ENCODE peak calls at places on chromosomes 12 and 14, in four cellular contexts. V is SK-N-SH, N is HepG2, D is K562. B is an unnamed sample.
A peak's percentile ranks its signal among the peaks of the same experiment; 100 is the strongest.

GRCh38 chr14:100537701-100538565 is 49.3 kb downstream of the BEGAIN start:
- DNase-seq in N (no peak), D (no peak), V (peak; percentile 39), B (no peak)

GRCh38 chr12:51759175-51759574 is 89.3 kb downstream of the FIGNL2 start:
- DNase-seq in V (no peak), N (no peak), D (no peak), B (no peak)

GRCh38 chr14:80344208-80344607 is 132.9 kb upstream of the DIO2 start:
- DNase-seq in V (no peak), D (no peak), N (no peak), B (no peak)

GRCh38 chr14:99169776-99170356 is 102.1 kb downstream of the BCL11B start:
- DNase-seq in V (no peak), N (no peak), D (no peak), B (no peak)

GRCh38 chr12:49874142-49874897 is 29.4 kb downstream of the FAIM2 start:
- DNase-seq in V (no peak), N (no peak), D (no peak), B (no peak)

GRCh38 chr14:23910081-23910875 is 43.3 kb upstream of the DHRS4 start:
- DNase-seq in V (peak; percentile 73), N (peak; percentile 81), D (peak; percentile 46), B (peak; percentile 38)

GRCh38 chr12:62847709-62848108 is 87.2 kb downstream of the PPM1H start:
- DNase-seq in V (no peak), D (no peak), N (no peak), B (no peak)

GRCh38 chr12:54038760-54039414 is 6.0 kb downstream of the HOXC5 start:
- DNase-seq in N (no peak), D (no peak), V (no peak), B (no peak)

GRCh38 chr14:84036863-84037262 is 1493.1 kb upstream of the FLRT2 start:
- DNase-seq in N (no peak), D (no peak), V (no peak), B (no peak)

GRCh38 chr12:119460876-119461275 is 126.3 kb downstream of the CCDC60 start:
- DNase-seq in D (no peak), N (no peak), V (no peak), B (no peak)

GRCh38 chr12:111151441-111151840 is 217.5 kb downstream of the PHETA1 start:
- DNase-seq in N (no peak), D (no peak), V (no peak), B (no peak)

DNA sequence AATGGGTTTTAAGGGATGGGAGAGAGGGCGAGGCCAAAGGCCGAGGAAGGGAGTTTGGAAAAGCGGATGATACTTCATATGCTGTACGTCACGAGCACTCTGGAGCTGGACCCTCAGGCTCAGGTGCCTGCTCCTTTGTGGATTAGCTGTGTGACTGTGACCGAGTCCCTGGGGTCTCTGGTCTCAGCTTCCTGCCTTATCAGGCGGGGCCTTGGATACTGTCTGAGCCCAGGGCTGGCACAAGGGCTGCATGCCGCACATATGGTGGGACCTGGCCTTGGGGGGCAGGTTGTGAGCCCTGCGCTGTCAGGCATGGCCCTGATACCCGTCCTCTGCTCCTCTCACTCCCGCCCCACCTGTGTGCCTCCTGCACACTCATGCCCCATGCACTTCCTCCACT is 95.3 kb downstream of the ADGRD1 start:
- DNase-seq in N (no peak), V (no peak), D (no peak), B (no peak)
- TF ChIP-seq ELF1 in N (no peak), V (no peak), D (no peak), B (no peak)

GRCh38 chr14:78611796-78612571 is 441.8 kb downstream of the NRXN3 start:
- DNase-seq in N (no peak), D (no peak), V (no peak), B (no peak)
- H3K4me2 ChIP-seq in N (no peak overlapping the region), D (no peak overlapping the region), V (no peak overlapping the region), B (no peak overlapping the region)

GRCh38 chr12:109151457-109151856 is 35.1 kb downstream of the ACACB start:
- DNase-seq in N (no peak), V (no peak), D (no peak), B (no peak)

GRCh38 chr12:109154485-109155438 is 38.4 kb downstream of the ACACB start:
- DNase-seq in V (peak; percentile 98), D (peak; percentile 77), N (peak; percentile 51), B (peak; percentile 87)

GRCh38 chr12:109156036-109156435 is 39.6 kb downstream of the ACACB start:
- DNase-seq in D (no peak), N (no peak), V (no peak), B (no peak)

GRCh38 chr12:109156586-109156985 is 40.2 kb downstream of the ACACB start:
- DNase-seq in V (no peak), N (no peak), D (no peak), B (no peak)

GRCh38 chr12:109153711-109154434 is 37.5 kb downstream of the ACACB start:
- DNase-seq in V (peak; percentile 32), D (peak; percentile 46), N (peak; percentile 49), B (no peak)
- TF ChIP-seq ELF1 in V (no peak), D (no peak), N (no peak), B (no peak)

GRCh38 chr12:77938301-77938700 is 107.6 kb downstream of the NAV3 start:
- DNase-seq in N (no peak), V (no peak), D (no peak), B (no peak)

GRCh38 chr12:77941396-77941795 is 110.7 kb downstream of the NAV3 start:
- DNase-seq in N (no peak), D (no peak), V (no peak), B (no peak)

GRCh38 chr12:77943466-77943865 is 112.8 kb downstream of the NAV3 start:
- DNase-seq in N (no peak), V (no peak), D (no peak), B (peak; percentile 43)

GRCh38 chr12:77940566-77940965 is 109.9 kb downstream of the NAV3 start:
- DNase-seq in D (no peak), N (no peak), V (no peak), B (no peak)

GRCh38 chr12:77940011-77940423 is 109.3 kb downstream of the NAV3 start:
- DNase-seq in N (no peak), V (no peak), D (no peak), B (peak; percentile 85)
- H3K4me2 ChIP-seq in N (no peak overlapping the region), V (peak overlapping the region; percentile 75), D (no peak overlapping the region), B (peak overlapping the region; percentile 73)

DNA sequence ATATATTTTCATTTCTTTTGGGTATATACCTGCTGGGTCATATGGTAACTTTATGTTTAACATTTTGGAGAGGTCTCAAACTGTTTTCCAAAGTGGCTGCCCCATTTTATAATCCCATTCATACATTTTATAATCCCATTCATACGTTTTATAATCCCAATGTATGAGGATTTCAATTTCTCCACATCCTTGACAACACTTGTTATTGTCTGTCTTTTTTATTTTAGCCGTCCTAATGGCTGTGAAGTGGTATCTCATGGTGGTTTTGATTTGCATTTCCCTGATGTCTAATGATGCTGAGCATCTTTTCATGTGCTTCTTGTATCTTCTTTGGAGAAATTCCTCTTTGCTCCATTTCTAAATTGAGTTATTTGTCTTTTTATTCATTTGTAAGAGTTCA is 6.7 kb upstream of the CFL2 start:
- DNase-seq in N (no peak), D (no peak), V (no peak), B (no peak)
- TF ChIP-seq ELF1 in N (no peak), D (no peak), V (no peak), B (no peak)

GRCh38 chr14:68407838-68408237 is 385.0 kb downstream of the ZFP36L1 start:
- DNase-seq in N (no peak), D (no peak), V (no peak), B (no peak)
- H3K4me2 ChIP-seq in N (no peak overlapping the region), D (no peak overlapping the region), V (no peak overlapping the region), B (no peak overlapping the region)

DNA sequence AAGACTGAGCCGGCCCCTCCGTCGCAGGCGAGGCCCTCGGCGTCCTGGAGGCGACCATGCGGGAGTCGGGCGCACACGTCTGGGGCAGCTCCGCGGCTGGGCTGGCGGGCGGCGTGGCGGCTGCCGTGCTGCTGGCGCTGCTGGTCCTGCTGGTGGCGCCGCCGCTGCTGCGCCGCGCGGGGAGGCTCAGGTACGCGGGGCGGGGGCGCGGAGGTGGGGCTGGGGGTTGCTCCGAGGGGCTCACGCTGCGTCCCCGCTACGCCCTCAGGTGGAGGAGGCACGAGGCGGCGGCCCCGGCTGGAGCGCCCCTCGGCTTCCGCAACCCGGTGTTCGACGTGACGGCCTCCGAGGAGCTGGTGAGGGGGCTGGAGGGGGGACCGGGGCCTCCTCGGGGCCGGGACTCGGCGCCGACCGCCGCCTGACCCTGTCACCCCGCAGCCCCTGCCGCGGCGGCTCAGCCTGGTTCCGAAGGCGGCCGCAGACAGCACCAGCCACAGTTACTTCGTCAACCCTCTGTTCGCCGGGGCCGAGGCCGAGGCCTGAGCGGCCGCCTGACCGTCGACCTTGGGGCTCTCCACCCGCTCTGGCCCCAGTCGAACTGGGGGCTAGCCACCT is 7.8 kb downstream of the AMN start:
- DNase-seq in D (no peak), N (no peak), V (peak; percentile 83), B (no peak)
- TF ChIP-seq ELF1 in D (no peak), N (no peak), V (no peak), B (no peak)

GRCh38 chr14:106129274-106129673 is 602.9 kb downstream of the TMEM121 start:
- DNase-seq in N (no peak), V (no peak), D (no peak), B (no peak)

DNA sequence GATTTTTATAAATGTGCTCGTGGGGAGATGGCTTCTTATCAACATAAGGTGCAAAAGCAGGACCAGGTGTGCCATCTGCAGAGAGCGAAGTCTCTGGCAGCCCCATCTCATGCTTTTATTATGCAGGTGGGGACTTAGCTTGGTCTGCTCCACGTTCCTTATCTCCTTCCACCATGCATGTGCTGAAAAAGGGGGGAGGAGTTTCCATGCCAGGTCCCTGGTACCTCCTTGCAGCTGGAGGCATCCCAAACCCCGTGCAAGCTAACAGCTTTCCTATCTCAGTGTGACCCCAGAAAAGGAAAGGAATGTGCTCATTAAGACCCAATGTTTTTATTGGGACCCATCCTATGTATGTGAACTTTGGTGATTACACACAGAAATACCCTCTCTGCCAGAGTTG is 608.5 kb downstream of the TMEM121 start:
- DNase-seq in D (no peak), N (no peak), V (no peak), B (no peak)
- H3K4me2 ChIP-seq in D (no peak overlapping the region), N (no peak overlapping the region), V (no peak overlapping the region), B (no peak overlapping the region)